ENCODE peak calls at places on chromosome 21, in six cellular contexts. R, N, J, T, F and Y are unnamed samples.

GRCh38 chr21:8993284-8993942 is 1528.0 kb upstream of the TPTE start:
- DNase-seq in R (no peak), N (no peak), J (no peak), T (no peak), F (no peak), Y (no peak)

GRCh38 chr21:31203371-31204054 is 140.5 kb downstream of the TIAM1 start:
- DNase-seq in R (no peak), N (peak), J (peak), T (no peak), F (no peak), Y (no peak)

GRCh38 chr21:41090981-41091380 is 77.0 kb upstream of the BACE2 start:
- DNase-seq in R (no peak), N (no peak), J (no peak), T (no peak), F (no peak), Y (no peak)

GRCh38 chr21:42237577-42237976 is 18.6 kb downstream of the ABCG1 start:
- DNase-seq in R (no peak), N (no peak), J (no peak), T (no peak), F (no peak), Y (no peak)

GRCh38 chr21:39904457-39904856 is 37.2 kb downstream of the PCP4 start:
- DNase-seq in R (no peak), N (no peak), J (no peak), T (no peak), F (no peak), Y (no peak)

GRCh38 chr21:15539376-15539775 is 190.4 kb upstream of the USP25 start:
- DNase-seq in R (no peak), N (no peak), J (no peak), T (no peak), F (no peak), Y (no peak)

GRCh38 chr21:35619184-35619583 is 441.1 kb downstream of the SETD4 start:
- DNase-seq in R (no peak), N (peak), J (peak), T (peak), F (no peak), Y (no peak)

GRCh38 chr21:17454315-17455027 is 58.4 kb upstream of the CXADR start:
- DNase-seq in R (peak), N (peak), J (peak), T (peak), F (peak), Y (no peak)

GRCh38 chr21:35943752-35944151 is 116.6 kb downstream of the SETD4 start:
- DNase-seq in R (no peak), N (no peak), J (no peak), T (no peak), F (no peak), Y (no peak)

GRCh38 chr21:41557884-41558283 is 49.9 kb upstream of the TMPRSS2 start:
- DNase-seq in R (no peak), N (no peak), J (no peak), T (no peak), F (no peak), Y (no peak)

GRCh38 chr21:30044447-30045064 is 104.8 kb upstream of the GRIK1 start:
- DNase-seq in R (peak), N (peak), J (peak), T (peak), F (no peak), Y (no peak)

GRCh38 chr21:33572350-33572749 is 16.1 kb downstream of the DONSON start:
- DNase-seq in R (no peak), N (no peak), J (no peak), T (no peak), F (no peak), Y (no peak)
- H3K27ac ChIP-seq in R (no peak), N (no peak), J (no peak), T (no peak), F (no peak), Y (no peak)

GRCh38 chr21:45528981-45529784 is 13.1 kb downstream of the SLC19A1 start:
- DNase-seq in R (no peak), N (no peak), J (no peak), T (no peak), F (peak), Y (peak)
- TF ChIP-seq CTCF in R (no peak), N (no peak), J (peak), T (no peak), F (no peak), Y (no peak)

GRCh38 chr21:43779660-43780059 is 3.6 kb upstream of the CSTB start:
- DNase-seq in R (no peak), N (no peak), J (no peak), T (no peak), F (no peak), Y (no peak)

GRCh38 chr21:43777953-43778352 is 1.8 kb upstream of the CSTB start:
- DNase-seq in R (no peak), N (no peak), J (no peak), T (no peak), F (no peak), Y (no peak)

GRCh38 chr21:43775190-43775589 is 918 bp downstream of the CSTB start:
- DNase-seq in R (no peak), N (no peak), J (no peak), T (no peak), F (no peak), Y (no peak)

GRCh38 chr21:43775795-43776430 is at the start of gene CSTB:
- DNase-seq in R (peak), N (peak), J (no peak), T (peak), F (peak), Y (peak)

GRCh38 chr21:43778469-43779335 is 2.6 kb upstream of the CSTB start:
- DNase-seq in R (no peak), N (peak), J (no peak), T (no peak), F (no peak), Y (no peak)
- H3K27ac ChIP-seq in R (no peak), N (no peak), J (no peak), T (peak), F (no peak), Y (no peak)

DNA sequence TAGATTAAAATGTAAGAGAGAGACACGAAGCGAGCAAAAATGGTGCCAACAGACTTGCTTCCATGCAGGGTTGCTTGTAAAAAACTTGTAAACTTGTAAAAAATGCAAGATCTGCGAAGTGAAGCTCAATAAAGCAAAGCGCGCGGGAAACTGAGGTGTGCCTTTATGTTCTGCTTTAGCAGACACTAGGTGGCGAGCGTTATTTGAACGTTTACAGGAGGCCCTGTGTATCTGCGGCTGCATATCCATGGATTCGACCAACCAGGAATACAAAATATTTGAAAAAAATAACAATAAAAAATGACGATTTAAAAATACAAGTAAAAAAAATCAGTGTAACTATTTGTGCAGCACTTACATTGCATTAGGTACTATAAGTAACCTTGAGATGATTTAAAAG is 1.5 kb downstream of the UBE2G2 start:
- DNase-seq in R (peak), N (peak), J (no peak), T (peak), F (no peak), Y (no peak)
- TF ChIP-seq CTCF in R (peak), N (peak), J (peak), T (peak), F (no peak), Y (peak)

DNA sequence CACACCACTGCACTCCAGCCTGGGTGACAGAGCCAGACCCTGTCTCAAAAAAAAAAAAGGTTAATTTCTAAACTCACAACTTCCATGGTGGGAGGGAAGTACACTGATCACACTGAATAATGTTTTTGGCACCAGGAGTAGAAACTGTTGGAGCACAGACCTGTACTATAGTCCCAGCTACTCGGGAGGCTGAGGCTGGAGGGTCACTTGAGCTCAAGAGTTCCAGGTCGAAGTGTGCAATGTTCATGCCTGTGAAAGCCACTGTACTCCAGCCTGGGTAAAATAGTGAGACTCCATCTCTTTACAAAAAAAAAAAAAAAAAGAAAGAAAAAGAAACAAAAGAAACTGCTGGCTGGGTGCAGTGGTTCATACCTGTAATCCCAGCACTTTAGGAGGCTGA is 35.3 kb downstream of the TMEM50B start:
- DNase-seq in R (no peak), N (no peak), J (no peak), T (no peak), F (no peak), Y (no peak)
- H3K27ac ChIP-seq in R (no peak), N (no peak), J (no peak), T (peak), F (no peak), Y (no peak)